ENCODE peak calls at places on chromosomes 3 and 15, in seven cellular contexts. One of them, this sample, is unnamed.

GRCh38 chr3:107085261-107085660 is 292.0 kb upstream of the CCDC54 start:
- DNase-seq in sigmoid colon: no peak
- DNase-seq in A549: no peak
- DNase-seq in upper lobe of left lung: no peak
- DNase-seq in tibial nerve: no peak
- DNase-seq in GM12878: no peak
- DNase-seq in ovary: no peak
- DNase-seq in this sample: no peak

GRCh38 chr3:79651536-79652065 is 116.2 kb downstream of the ROBO1 start:
- DNase-seq in tibial nerve: no peak
- DNase-seq in A549: no peak
- DNase-seq in upper lobe of left lung: no peak
- DNase-seq in ovary: no peak
- DNase-seq in GM12878: no peak
- DNase-seq in sigmoid colon: no peak
- DNase-seq in this sample: no peak

GRCh38 chr15:94745371-94745770 is 514.0 kb downstream of the MCTP2 start:
- DNase-seq in tibial nerve: no peak
- DNase-seq in sigmoid colon: no peak
- DNase-seq in upper lobe of left lung: no peak
- DNase-seq in A549: no peak
- DNase-seq in GM12878: no peak
- DNase-seq in ovary: no peak
- DNase-seq in this sample: no peak

GRCh38 chr3:58351920-58352319 is 19.2 kb downstream of the PXK start:
- DNase-seq in tibial nerve: no peak
- DNase-seq in ovary: no peak
- DNase-seq in GM12878: no peak
- DNase-seq in sigmoid colon: no peak
- DNase-seq in A549: no peak
- DNase-seq in upper lobe of left lung: no peak
- DNase-seq in this sample: no peak

GRCh38 chr15:35495075-35495474 is 50.9 kb downstream of the DPH6 start:
- DNase-seq in ovary: no peak
- DNase-seq in upper lobe of left lung: no peak
- DNase-seq in GM12878: no peak
- DNase-seq in sigmoid colon: no peak
- DNase-seq in A549: no peak
- DNase-seq in tibial nerve: no peak
- DNase-seq in this sample: no peak

GRCh38 chr3:59771760-59772159 is 721.9 kb upstream of the CFAP20DC start:
- DNase-seq in sigmoid colon: no peak
- DNase-seq in GM12878: no peak
- DNase-seq in tibial nerve: no peak
- DNase-seq in A549: peak
- DNase-seq in ovary: no peak
- DNase-seq in upper lobe of left lung: no peak
- DNase-seq in this sample: no peak

GRCh38 chr3:160060409-160061027 is 71.9 kb downstream of the IL12A start:
- DNase-seq in sigmoid colon: no peak
- DNase-seq in ovary: no peak
- DNase-seq in upper lobe of left lung: no peak
- DNase-seq in A549: no peak
- DNase-seq in GM12878: no peak
- DNase-seq in tibial nerve: no peak
- DNase-seq in this sample: no peak

GRCh38 chr3:115476472-115476871 is 146.8 kb upstream of the GAP43 start:
- DNase-seq in GM12878: no peak
- DNase-seq in A549: no peak
- DNase-seq in tibial nerve: no peak
- DNase-seq in ovary: no peak
- DNase-seq in sigmoid colon: no peak
- DNase-seq in upper lobe of left lung: no peak
- DNase-seq in this sample: no peak

GRCh38 chr3:141255864-141256263 is 24.2 kb downstream of the PXYLP1 start:
- DNase-seq in upper lobe of left lung: no peak
- DNase-seq in GM12878: no peak
- DNase-seq in ovary: no peak
- DNase-seq in tibial nerve: no peak
- DNase-seq in A549: peak
- DNase-seq in sigmoid colon: no peak
- DNase-seq in this sample: no peak

GRCh38 chr3:49650177-49650576 is 24.0 kb upstream of the APEH start:
- DNase-seq in ovary: no peak
- DNase-seq in sigmoid colon: no peak
- DNase-seq in upper lobe of left lung: no peak
- DNase-seq in A549: no peak
- DNase-seq in tibial nerve: no peak
- DNase-seq in GM12878: no peak
- DNase-seq in this sample: no peak

GRCh38 chr15:69862540-69862939 is 235.2 kb downstream of the TLE3 start:
- DNase-seq in ovary: no peak
- DNase-seq in upper lobe of left lung: no peak
- DNase-seq in tibial nerve: no peak
- DNase-seq in A549: no peak
- DNase-seq in GM12878: no peak
- DNase-seq in sigmoid colon: no peak
- DNase-seq in this sample: no peak

GRCh38 chr3:57983734-57984518 is 24.3 kb upstream of the FLNB start:
- DNase-seq in sigmoid colon: peak
- DNase-seq in tibial nerve: peak
- DNase-seq in ovary: peak
- DNase-seq in GM12878: peak
- DNase-seq in upper lobe of left lung: peak
- DNase-seq in A549: no peak
- DNase-seq in this sample: peak

GRCh38 chr15:69758810-69759410 is 306.3 kb downstream of the RPLP1 start:
- DNase-seq in sigmoid colon: no peak
- DNase-seq in GM12878: peak
- DNase-seq in A549: no peak
- DNase-seq in tibial nerve: no peak
- DNase-seq in upper lobe of left lung: peak
- DNase-seq in ovary: no peak
- DNase-seq in this sample: peak

GRCh38 chr3:64555351-64555750 is 132.4 kb downstream of the ADAMTS9 start:
- DNase-seq in A549: no peak
- DNase-seq in sigmoid colon: no peak
- DNase-seq in upper lobe of left lung: no peak
- DNase-seq in tibial nerve: no peak
- DNase-seq in ovary: no peak
- DNase-seq in GM12878: no peak
- DNase-seq in this sample: no peak

GRCh38 chr15:95371664-95372063 is 958.8 kb upstream of the NR2F2 start:
- DNase-seq in A549: no peak
- DNase-seq in ovary: no peak
- DNase-seq in sigmoid colon: no peak
- DNase-seq in GM12878: no peak
- DNase-seq in upper lobe of left lung: no peak
- DNase-seq in tibial nerve: no peak
- DNase-seq in this sample: no peak

GRCh38 chr3:184513276-184514150 is 48.1 kb upstream of the EPHB3 start:
- DNase-seq in GM12878: peak
- DNase-seq in sigmoid colon: peak
- DNase-seq in A549: peak
- DNase-seq in ovary: peak
- DNase-seq in upper lobe of left lung: peak
- DNase-seq in tibial nerve: peak
- DNase-seq in this sample: peak

DNA sequence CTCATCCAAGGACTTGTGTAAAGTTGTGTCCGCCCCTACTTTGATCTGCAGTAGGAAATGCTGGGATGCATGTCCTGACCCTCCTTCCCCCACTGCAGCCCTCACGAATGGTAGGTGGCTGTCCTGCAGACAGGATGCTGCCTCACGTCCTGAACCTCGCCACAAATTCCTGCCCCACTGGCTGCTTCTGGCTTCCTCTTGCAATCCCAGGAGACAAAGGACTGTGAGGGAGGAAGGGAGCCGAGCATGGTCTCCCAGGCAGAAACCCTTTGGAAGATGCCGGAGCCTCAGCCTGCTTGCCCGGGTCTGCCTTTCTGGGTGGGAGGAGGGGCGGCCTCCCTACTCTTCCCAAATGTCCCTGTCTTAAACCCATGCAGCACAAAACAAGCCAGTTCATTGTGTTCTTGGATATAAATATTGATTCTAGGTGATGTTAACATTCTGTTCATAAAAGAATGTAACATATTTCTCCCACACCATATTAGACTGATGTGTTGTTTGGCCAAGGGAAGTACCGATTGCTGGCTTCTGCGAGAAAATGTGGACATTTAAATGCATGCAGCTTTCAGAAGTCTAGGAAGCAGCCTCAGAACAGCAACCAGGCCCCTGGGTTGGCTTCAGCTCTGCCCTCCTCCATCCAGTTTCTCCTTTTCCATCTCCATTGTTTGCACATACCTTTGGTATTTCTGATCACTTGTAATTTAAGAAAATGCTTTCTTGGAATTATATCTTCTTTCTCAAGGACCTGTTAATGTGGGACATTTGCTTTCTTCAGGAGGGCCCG is 75.3 kb downstream of the HMG20A start:
- DNase-seq in ovary: no peak
- DNase-seq in tibial nerve: no peak
- DNase-seq in sigmoid colon: no peak
- DNase-seq in GM12878: no peak
- DNase-seq in upper lobe of left lung: no peak
- DNase-seq in A549: no peak
- DNase-seq in this sample: no peak
- H3K4me3 ChIP-seq in ovary: no peak
- H3K4me3 ChIP-seq in tibial nerve: no peak
- H3K4me3 ChIP-seq in sigmoid colon: no peak
- H3K4me3 ChIP-seq in GM12878: no peak
- H3K4me3 ChIP-seq in upper lobe of left lung: no peak
- H3K4me3 ChIP-seq in A549: no peak
- H3K4me3 ChIP-seq in this sample: no peak

DNA sequence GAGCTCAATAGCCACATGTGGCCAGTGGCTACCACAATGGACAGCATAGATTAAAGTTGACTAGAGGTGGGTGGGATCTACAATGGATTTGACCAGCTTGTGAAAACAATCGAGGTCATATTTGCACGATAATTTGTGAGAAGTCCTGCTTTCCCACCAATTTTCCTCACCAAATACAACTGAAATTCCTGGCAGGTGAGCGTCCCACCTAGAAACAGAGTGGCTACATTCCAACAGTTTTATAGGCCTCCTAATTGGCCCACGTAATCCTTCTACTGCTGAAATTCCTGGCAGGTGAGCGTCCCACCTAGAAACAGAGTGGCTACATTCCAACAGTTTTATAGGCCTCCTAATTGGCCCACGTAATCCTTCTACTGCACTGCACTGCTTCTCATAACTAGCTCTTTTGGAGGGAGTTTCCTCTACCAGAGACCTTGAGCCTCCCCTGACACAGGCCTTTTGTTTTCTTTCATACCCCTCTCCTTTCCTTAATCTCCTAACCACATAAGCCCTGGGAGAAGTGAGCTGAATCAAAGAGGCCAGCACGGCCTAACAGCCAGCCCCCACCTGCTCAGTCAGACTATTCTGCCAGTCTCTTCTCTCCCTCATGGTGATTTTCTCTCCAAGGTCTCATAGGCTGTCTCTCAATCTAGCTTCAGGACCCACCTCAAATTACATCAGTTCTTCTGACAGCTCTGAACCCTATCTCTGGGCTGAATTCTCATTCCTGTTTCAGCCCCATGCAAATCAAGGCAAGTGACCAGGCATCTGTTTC is 80.2 kb downstream of the BFSP2 start:
- DNase-seq in ovary: no peak
- DNase-seq in tibial nerve: no peak
- DNase-seq in upper lobe of left lung: no peak
- DNase-seq in A549: no peak
- DNase-seq in GM12878: peak
- DNase-seq in sigmoid colon: no peak
- DNase-seq in this sample: no peak
- TF ChIP-seq POLR2A in ovary: no peak
- TF ChIP-seq POLR2A in tibial nerve: no peak
- TF ChIP-seq POLR2A in upper lobe of left lung: no peak
- TF ChIP-seq POLR2A in A549: no peak
- TF ChIP-seq POLR2A in GM12878: no peak
- TF ChIP-seq POLR2A in sigmoid colon: no peak
- TF ChIP-seq POLR2A in this sample: no peak

DNA sequence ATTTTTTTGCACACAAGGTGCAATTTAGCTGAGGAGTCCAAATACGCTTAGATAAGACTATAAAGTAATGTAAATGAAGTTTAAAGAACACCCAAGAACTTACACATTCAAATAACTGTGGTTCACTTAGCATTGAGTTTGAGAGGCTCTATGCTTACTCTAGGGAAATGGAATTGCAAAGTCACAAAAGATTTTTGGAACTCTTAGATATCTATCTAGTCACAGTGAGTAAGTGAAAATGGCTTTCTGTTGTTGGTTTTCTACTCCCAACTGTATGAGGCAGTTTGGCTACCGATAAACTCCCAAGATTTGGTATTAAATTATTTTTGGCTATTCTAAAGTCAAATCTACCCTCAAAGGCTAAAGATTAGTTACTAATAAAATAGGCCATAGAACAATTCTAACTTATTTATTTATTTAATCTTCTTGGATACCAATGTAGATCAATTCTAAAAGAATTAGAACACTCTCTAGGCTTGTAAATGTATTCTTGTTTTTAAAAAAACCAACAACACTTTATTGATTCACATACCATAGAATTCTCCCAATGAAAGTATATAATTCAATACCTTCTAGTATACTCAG is 165.4 kb downstream of the SNRK start:
- DNase-seq in A549: no peak
- DNase-seq in tibial nerve: no peak
- DNase-seq in sigmoid colon: no peak
- DNase-seq in GM12878: no peak
- DNase-seq in upper lobe of left lung: no peak
- DNase-seq in ovary: no peak
- DNase-seq in this sample: no peak
- TF ChIP-seq EP300 in A549: no peak
- TF ChIP-seq EP300 in tibial nerve: no peak
- TF ChIP-seq EP300 in sigmoid colon: no peak
- TF ChIP-seq EP300 in GM12878: no peak
- TF ChIP-seq EP300 in upper lobe of left lung: no peak
- TF ChIP-seq EP300 in ovary: no peak
- TF ChIP-seq EP300 in this sample: no peak

GRCh38 chr15:80071652-80072051 is 12.2 kb downstream of the ZFAND6 start:
- DNase-seq in tibial nerve: no peak
- DNase-seq in A549: no peak
- DNase-seq in ovary: no peak
- DNase-seq in sigmoid colon: no peak
- DNase-seq in upper lobe of left lung: no peak
- DNase-seq in GM12878: no peak
- DNase-seq in this sample: no peak

GRCh38 chr15:80072285-80072684 is 12.8 kb downstream of the ZFAND6 start:
- DNase-seq in A549: peak
- DNase-seq in sigmoid colon: no peak
- DNase-seq in ovary: no peak
- DNase-seq in tibial nerve: peak
- DNase-seq in upper lobe of left lung: no peak
- DNase-seq in GM12878: peak
- DNase-seq in this sample: no peak

GRCh38 chr15:80070840-80071239 is 11.4 kb downstream of the ZFAND6 start:
- DNase-seq in A549: no peak
- DNase-seq in sigmoid colon: no peak
- DNase-seq in GM12878: no peak
- DNase-seq in ovary: no peak
- DNase-seq in upper lobe of left lung: no peak
- DNase-seq in tibial nerve: no peak
- DNase-seq in this sample: no peak

GRCh38 chr15:80076321-80077318 is 17.1 kb downstream of the ZFAND6 start:
- DNase-seq in upper lobe of left lung: no peak
- DNase-seq in sigmoid colon: no peak
- DNase-seq in GM12878: no peak
- DNase-seq in ovary: no peak
- DNase-seq in tibial nerve: no peak
- DNase-seq in A549: no peak
- DNase-seq in this sample: no peak

GRCh38 chr15:80073197-80073596 is 13.7 kb downstream of the ZFAND6 start:
- DNase-seq in upper lobe of left lung: no peak
- DNase-seq in tibial nerve: no peak
- DNase-seq in A549: no peak
- DNase-seq in ovary: no peak
- DNase-seq in GM12878: no peak
- DNase-seq in sigmoid colon: no peak
- DNase-seq in this sample: no peak
- H3K4me3 ChIP-seq in upper lobe of left lung: no peak
- H3K4me3 ChIP-seq in tibial nerve: no peak
- H3K4me3 ChIP-seq in A549: peak
- H3K4me3 ChIP-seq in ovary: no peak
- H3K4me3 ChIP-seq in GM12878: no peak
- H3K4me3 ChIP-seq in sigmoid colon: no peak
- H3K4me3 ChIP-seq in this sample: peak